ENCODE peak calls at places on chromosomes 7 and 10, in four cellular contexts. F is K562, M is heart left ventricle, O is PC-9. D is an unnamed sample. For H3K9me3, the result is how much of the 10 kb centered on the place peaks cover.

GRCh38 chr10:96955733-96956132 is 123.6 kb downstream of the LCOR start:
- DNase-seq in F (no peak), M (no peak), O (no peak), D (no peak)

GRCh38 chr10:12499066-12499465 is 149.7 kb downstream of the CAMK1D start:
- DNase-seq in F (no peak), M (no peak), O (no peak), D (no peak)

GRCh38 chr10:130587718-130588117 is 451.5 kb downstream of the GLRX3 start:
- DNase-seq in F (no peak), M (no peak), O (no peak), D (no peak)

GRCh38 chr10:132836832-132837540 is 51.0 kb upstream of the NKX6-2 start:
- DNase-seq in F (peak), M (no peak), O (no peak), D (peak)

GRCh38 chr7:27099224-27099838 is 3.2 kb downstream of the HOXA2 start:
- DNase-seq in F (no peak), M (no peak), O (no peak), D (no peak)

GRCh38 chr10:60390224-60390626 is 550 bp upstream of the ANK3 start:
- DNase-seq in F (no peak), M (no peak), O (no peak), D (no peak)

GRCh38 chr10:99834410-99834809 is 52.0 kb downstream of the ABCC2 start:
- DNase-seq in F (no peak), M (no peak), O (no peak), D (no peak)

GRCh38 chr7:101104799-101105198 is 19.5 kb downstream of the TRIM56 start:
- DNase-seq in F (no peak), M (no peak), O (no peak), D (no peak)

GRCh38 chr10:95332666-95333249 is 42.0 kb upstream of the PDLIM1 start:
- DNase-seq in F (no peak), M (no peak), O (no peak), D (no peak)

GRCh38 chr10:13973742-13974141 is 357.0 kb downstream of the FRMD4A start:
- DNase-seq in F (no peak), M (no peak), O (no peak), D (no peak)

GRCh38 chr7:4816419-4817080 is 41.1 kb downstream of the AP5Z1 start:
- DNase-seq in F (no peak), M (no peak), O (no peak), D (no peak)

GRCh38 chr10:49174926-49175500 is 13.2 kb downstream of the TMEM273 start:
- DNase-seq in F (no peak), M (no peak), O (peak), D (no peak)

GRCh38 chr7:120190566-120190965 is 82.4 kb upstream of the KCND2 start:
- DNase-seq in F (no peak), M (no peak), O (no peak), D (no peak)

GRCh38 chr10:101228682-101229274 is 485 bp downstream of the LBX1 start:
- DNase-seq in F (no peak), M (no peak), O (no peak), D (no peak)

GRCh38 chr7:100446040-100446439 is 9.7 kb upstream of the PPP1R35 start:
- DNase-seq in F (no peak), M (no peak), O (no peak), D (peak)

GRCh38 chr7:140625908-140626868 is 14.4 kb downstream of the DENND2A start:
- DNase-seq in F (no peak), M (peak), O (peak), D (peak)

GRCh38 chr7:43844662-43845061 is 24.7 kb downstream of the MRPS24 start:
- DNase-seq in F (no peak), M (no peak), O (no peak), D (no peak)

GRCh38 chr10:99647601-99648151 is 11.6 kb upstream of the ENTPD7 start:
- DNase-seq in F (no peak), M (no peak), O (no peak), D (no peak)

GRCh38 chr10:30784896-30785605 is 155.5 kb upstream of the LYZL2 start:
- DNase-seq in F (no peak), M (peak), O (no peak), D (peak)

GRCh38 chr7:158473238-158473637 is 114.4 kb downstream of the PTPRN2 start:
- DNase-seq in F (no peak), M (no peak), O (no peak), D (no peak)

GRCh38 chr10:18117272-18117671 is 23.0 kb upstream of the CACNB2 start:
- DNase-seq in F (no peak), M (no peak), O (no peak), D (peak)

GRCh38 chr10:97497572-97498075 is 598 bp downstream of the MMS19 start:
- DNase-seq in F (peak), M (peak), O (peak), D (peak)

GRCh38 chr7:106774768-106775551 is 90.1 kb upstream of the PIK3CG start:
- DNase-seq in F (peak), M (no peak), O (no peak), D (no peak)

GRCh38 chr10:6269953-6270867 is 67.5 kb downstream of the PFKFB3 start:
- DNase-seq in F (no peak), M (no peak), O (no peak), D (no peak)

GRCh38 chr7:107130487-107131220 is 38.1 kb upstream of the HBP1 start:
- DNase-seq in F (no peak), M (no peak), O (no peak), D (no peak)

GRCh38 chr10:97566338-97566986 is 6.1 kb upstream of the ANKRD2 start:
- DNase-seq in F (no peak), M (peak), O (peak), D (no peak)

GRCh38 chr7:157423348-157423747 is 86.5 kb downstream of the DNAJB6 start:
- DNase-seq in F (no peak), M (peak), O (no peak), D (no peak)

GRCh38 chr10:133275683-133276092 is 980 bp downstream of the ADAM8 start:
- DNase-seq in F (no peak), M (no peak), O (peak), D (no peak)

GRCh38 chr10:131246775-131247174 is 64.7 kb downstream of the TCERG1L start:
- DNase-seq in F (no peak), M (no peak), O (no peak), D (no peak)

GRCh38 chr7:114575098-114575497 is 160.5 kb downstream of the FOXP2 start:
- DNase-seq in F (no peak), M (no peak), O (no peak), D (no peak)

GRCh38 chr7:28093617-28094232 is 86.9 kb downstream of the JAZF1 start:
- DNase-seq in F (peak), M (peak), O (peak), D (peak)

GRCh38 chr7:94389381-94389780 is 5.3 kb upstream of the COL1A2 start:
- DNase-seq in F (no peak), M (no peak), O (no peak), D (no peak)

GRCh38 chr7:57201021-57201894 is 69.0 kb upstream of the ZNF479 start:
- DNase-seq in F (no peak), M (no peak), O (no peak), D (peak)

GRCh38 chr10:121459765-121460453 is 138.3 kb downstream of the FGFR2 start:
- DNase-seq in F (no peak), M (no peak), O (no peak), D (no peak)

GRCh38 chr7:69820479-69821192 is 222.4 kb downstream of the AUTS2 start:
- DNase-seq in F (no peak), M (no peak), O (no peak), D (no peak)

GRCh38 chr7:50366311-50366710 is 61.8 kb downstream of the IKZF1 start:
- DNase-seq in F (no peak), M (no peak), O (no peak), D (no peak)

GRCh38 chr10:126599949-126600627 is 70.4 kb downstream of the C10orf90 start:
- DNase-seq in F (no peak), M (no peak), O (no peak), D (no peak)

GRCh38 chr7:134829381-134829986 is 50.0 kb downstream of the CALD1 start:
- DNase-seq in F (no peak), M (no peak), O (no peak), D (no peak)

GRCh38 chr10:34290412-34291082 is 524.5 kb downstream of the PARD3 start:
- DNase-seq in F (no peak), M (no peak), O (no peak), D (no peak)
- H3K4me3 ChIP-seq in F (no peak), M (no peak), O (no peak), D (no peak)

DNA sequence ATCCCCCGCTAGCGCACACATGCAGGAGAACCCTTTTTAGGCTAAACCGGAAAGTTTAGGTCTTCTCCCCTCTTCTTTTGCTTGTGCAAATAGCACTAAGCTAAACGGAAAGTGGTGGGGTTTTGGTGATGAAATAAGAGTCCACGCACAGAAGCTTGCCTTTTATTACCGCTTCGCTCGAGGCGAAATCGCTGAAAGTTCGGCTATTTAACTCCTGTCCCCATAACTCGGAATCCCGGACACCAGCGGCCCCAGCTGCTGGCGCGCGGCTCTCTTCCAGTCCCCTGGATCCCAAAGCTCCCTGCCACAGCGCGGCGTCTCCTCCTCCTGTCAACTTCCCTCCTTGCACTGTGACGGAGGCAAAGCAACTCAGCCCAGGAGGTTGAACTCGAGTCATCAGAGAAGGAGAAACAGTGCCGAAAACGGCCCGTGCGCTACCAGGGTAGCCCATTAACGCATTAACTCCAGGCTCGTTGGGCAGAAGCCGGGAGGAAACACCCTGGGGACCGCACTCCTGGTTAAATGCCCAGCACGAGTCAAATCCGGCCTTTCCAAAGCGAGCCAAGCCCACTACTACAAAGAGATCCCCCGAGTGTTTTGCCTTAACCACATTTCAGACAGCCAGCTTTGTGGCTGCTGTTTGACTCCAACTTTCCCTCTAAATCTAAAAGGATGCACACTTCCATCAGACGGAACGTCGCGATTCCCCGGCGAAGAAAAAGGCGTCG is 1.3 kb downstream of the SEMA3D start:
- DNase-seq in F (no peak), M (peak), O (no peak), D (peak)
- TF ChIP-seq CTCF in F (no peak), M (peak), O (no peak), D (no peak)

GRCh38 chr7:154864531-154864908 is 138.4 kb downstream of the PAXIP1 start:
- DNase-seq in F (no peak), M (no peak), O (no peak), D (no peak)

GRCh38 chr7:154868901-154869300 is 134.0 kb downstream of the PAXIP1 start:
- DNase-seq in F (no peak), M (no peak), O (no peak), D (no peak)

GRCh38 chr7:154867068-154867467 is 135.9 kb downstream of the PAXIP1 start:
- DNase-seq in F (no peak), M (no peak), O (no peak), D (no peak)

GRCh38 chr7:154863766-154864530 is 139.0 kb downstream of the PAXIP1 start:
- DNase-seq in F (no peak), M (no peak), O (no peak), D (no peak)

GRCh38 chr7:154865984-154866685 is 136.8 kb downstream of the PAXIP1 start:
- DNase-seq in F (no peak), M (no peak), O (no peak), D (no peak)
- H3K9me3 ChIP-seq in F (under half), M (under half), O (under half), D (under half)

GRCh38 chr7:1175967-1176851 is 16.2 kb upstream of the ZFAND2A start:
- DNase-seq in F (peak), M (peak), O (peak), D (peak)
- H3K4me3 ChIP-seq in F (peak), M (peak), O (peak), D (no peak)

GRCh38 chr7:150420242-150420641 is 30.2 kb upstream of the GIMAP8 start:
- DNase-seq in F (no peak), M (no peak), O (no peak), D (no peak)

GRCh38 chr7:150417239-150417638 is 33.2 kb upstream of the GIMAP8 start:
- DNase-seq in F (no peak), M (no peak), O (no peak), D (no peak)

GRCh38 chr7:150415161-150416160 is 35.0 kb upstream of the GIMAP8 start:
- DNase-seq in F (no peak), M (no peak), O (no peak), D (no peak)

GRCh38 chr7:150420987-150421674 is 29.3 kb upstream of the GIMAP8 start:
- DNase-seq in F (peak), M (peak), O (peak), D (peak)

GRCh38 chr7:150417863-150418262 is 32.6 kb upstream of the GIMAP8 start:
- DNase-seq in F (peak), M (no peak), O (no peak), D (no peak)
- TF ChIP-seq CTCF in F (peak), M (no peak), O (no peak), D (no peak)